ENCODE peak calls at places on chromosomes 5 and 9, in six cellular contexts. One of them, this sample, is unnamed.
A peak's percentile ranks its signal among the peaks of the same experiment; 100 is the strongest.

GRCh38 chr5:75522542-75522941 is 10.9 kb downstream of the POLK start:
- DNase-seq in CD4-positive, CD25-positive, alpha-beta regulatory T cell: no peak
- DNase-seq in A549: no peak
- DNase-seq in right lobe of liver: no peak
- DNase-seq in foreskin fibroblast: no peak
- DNase-seq in G401: no peak
- DNase-seq in this sample: no peak

GRCh38 chr9:6781476-6781875 is 23.7 kb downstream of the KDM4C start:
- DNase-seq in foreskin fibroblast: no peak
- DNase-seq in CD4-positive, CD25-positive, alpha-beta regulatory T cell: no peak
- DNase-seq in A549: no peak
- DNase-seq in right lobe of liver: no peak
- DNase-seq in G401: no peak
- DNase-seq in this sample: peak; percentile 84

GRCh38 chr9:112705773-112706427 is 12.0 kb downstream of the INIP start:
- DNase-seq in right lobe of liver: peak; percentile 60
- DNase-seq in foreskin fibroblast: peak; percentile 62
- DNase-seq in A549: peak; percentile 48
- DNase-seq in G401: peak; percentile 77
- DNase-seq in CD4-positive, CD25-positive, alpha-beta regulatory T cell: no peak
- DNase-seq in this sample: peak; percentile 37

GRCh38 chr5:112284561-112284960 is 134.5 kb downstream of the EPB41L4A start:
- DNase-seq in right lobe of liver: no peak
- DNase-seq in G401: no peak
- DNase-seq in foreskin fibroblast: no peak
- DNase-seq in A549: no peak
- DNase-seq in CD4-positive, CD25-positive, alpha-beta regulatory T cell: no peak
- DNase-seq in this sample: no peak

GRCh38 chr5:6501701-6502100 is 53.0 kb downstream of the UBE2QL1 start:
- DNase-seq in right lobe of liver: no peak
- DNase-seq in G401: no peak
- DNase-seq in A549: no peak
- DNase-seq in CD4-positive, CD25-positive, alpha-beta regulatory T cell: no peak
- DNase-seq in foreskin fibroblast: no peak
- DNase-seq in this sample: no peak

GRCh38 chr5:6759401-6759800 is 46.2 kb downstream of the TENT4A start:
- DNase-seq in G401: no peak
- DNase-seq in A549: peak; percentile 56
- DNase-seq in foreskin fibroblast: peak; percentile 34
- DNase-seq in CD4-positive, CD25-positive, alpha-beta regulatory T cell: no peak
- DNase-seq in right lobe of liver: peak; percentile 74
- DNase-seq in this sample: no peak

GRCh38 chr5:88269222-88269771 is 652 bp upstream of the TMEM161B start:
- DNase-seq in CD4-positive, CD25-positive, alpha-beta regulatory T cell: peak; percentile 2
- DNase-seq in A549: no peak
- DNase-seq in right lobe of liver: no peak
- DNase-seq in G401: peak; percentile 45
- DNase-seq in foreskin fibroblast: peak; percentile 30
- DNase-seq in this sample: no peak

GRCh38 chr5:161230222-161230621 is 316.3 kb downstream of the GABRB2 start:
- DNase-seq in foreskin fibroblast: no peak
- DNase-seq in right lobe of liver: no peak
- DNase-seq in G401: no peak
- DNase-seq in CD4-positive, CD25-positive, alpha-beta regulatory T cell: no peak
- DNase-seq in A549: no peak
- DNase-seq in this sample: no peak

GRCh38 chr9:32864926-32865325 is 81.6 kb downstream of the TMEM215 start:
- DNase-seq in G401: no peak
- DNase-seq in CD4-positive, CD25-positive, alpha-beta regulatory T cell: no peak
- DNase-seq in right lobe of liver: no peak
- DNase-seq in foreskin fibroblast: no peak
- DNase-seq in A549: no peak
- DNase-seq in this sample: no peak

GRCh38 chr9:107833295-107833694 is 343.7 kb upstream of the KLF4 start:
- DNase-seq in A549: no peak
- DNase-seq in CD4-positive, CD25-positive, alpha-beta regulatory T cell: no peak
- DNase-seq in G401: no peak
- DNase-seq in right lobe of liver: no peak
- DNase-seq in foreskin fibroblast: peak; percentile 44
- DNase-seq in this sample: no peak

GRCh38 chr5:2874099-2874498 is 122.6 kb upstream of the IRX2 start:
- DNase-seq in A549: no peak
- DNase-seq in G401: no peak
- DNase-seq in right lobe of liver: no peak
- DNase-seq in CD4-positive, CD25-positive, alpha-beta regulatory T cell: no peak
- DNase-seq in foreskin fibroblast: no peak
- DNase-seq in this sample: no peak

GRCh38 chr5:176534640-176535039 is 2.6 kb downstream of the RNF44 start:
- DNase-seq in G401: peak; percentile 24
- DNase-seq in A549: peak; percentile 49
- DNase-seq in CD4-positive, CD25-positive, alpha-beta regulatory T cell: no peak
- DNase-seq in right lobe of liver: peak; percentile 81
- DNase-seq in foreskin fibroblast: no peak
- DNase-seq in this sample: no peak

GRCh38 chr9:108479989-108480652 is 375.7 kb downstream of the ACTL7B start:
- DNase-seq in G401: no peak
- DNase-seq in CD4-positive, CD25-positive, alpha-beta regulatory T cell: no peak
- DNase-seq in foreskin fibroblast: no peak
- DNase-seq in A549: no peak
- DNase-seq in right lobe of liver: no peak
- DNase-seq in this sample: no peak

GRCh38 chr9:110555971-110556370 is 23.6 kb downstream of the SVEP1 start:
- DNase-seq in G401: peak; percentile 18
- DNase-seq in right lobe of liver: peak; percentile 49
- DNase-seq in CD4-positive, CD25-positive, alpha-beta regulatory T cell: no peak
- DNase-seq in foreskin fibroblast: peak; percentile 95
- DNase-seq in A549: peak; percentile 61
- DNase-seq in this sample: no peak

GRCh38 chr5:139775872-139776271 is 19.7 kb upstream of the PSD2 start:
- DNase-seq in CD4-positive, CD25-positive, alpha-beta regulatory T cell: no peak
- DNase-seq in G401: no peak
- DNase-seq in foreskin fibroblast: no peak
- DNase-seq in right lobe of liver: no peak
- DNase-seq in A549: no peak
- DNase-seq in this sample: no peak

This sample was measured in hippocampal formation.